ENCODE peak calls at places on chromosomes 5 and 9, in four cellular contexts. D is suprapubic skin, O is SJSA1, R is kidney epithelial cell. F is an unnamed sample.

GRCh38 chr5:142576303-142576702 is 109.6 kb downstream of the FGF1 start:
- DNase-seq in D (no peak), R (no peak), O (no peak), F (no peak)

GRCh38 chr9:72614057-72614456 is 92.6 kb downstream of the TMC1 start:
- DNase-seq in D (no peak), R (no peak), O (no peak), F (no peak)

GRCh38 chr5:93578813-93579560 is 2.0 kb downstream of the NR2F1-AS1 start:
- DNase-seq in O (peak; percentile 58), R (no peak), D (no peak), F (no peak)

GRCh38 chr5:73272351-73272750 is 99.4 kb downstream of the TMEM174 start:
- DNase-seq in D (no peak), O (no peak), R (no peak), F (no peak)

GRCh38 chr5:14420136-14420808 is 161.3 kb upstream of the OTULINL start:
- DNase-seq in R (no peak), D (no peak), O (no peak), F (no peak)

GRCh38 chr5:88889165-88890069 is 6.4 kb upstream of the MEF2C start:
- DNase-seq in R (no peak), D (peak; percentile 65), O (peak; percentile 23), F (peak; percentile 73)

GRCh38 chr5:142013734-142014495 is 1.1 kb upstream of the GNPDA1 start:
- DNase-seq in D (peak; percentile 75), O (peak; percentile 21), R (no peak), F (peak; percentile 73)

GRCh38 chr5:34452170-34452828 is 203.8 kb upstream of the RAI14 start:
- DNase-seq in O (no peak), D (no peak), R (no peak), F (no peak)

GRCh38 chr9:116141864-116142561 is 11.6 kb upstream of the PAPPA start:
- DNase-seq in D (no peak), R (no peak), O (no peak), F (no peak)

GRCh38 chr9:121393318-121393717 is 23.3 kb upstream of the STOM start:
- DNase-seq in R (no peak), D (no peak), O (no peak), F (no peak)

DNA sequence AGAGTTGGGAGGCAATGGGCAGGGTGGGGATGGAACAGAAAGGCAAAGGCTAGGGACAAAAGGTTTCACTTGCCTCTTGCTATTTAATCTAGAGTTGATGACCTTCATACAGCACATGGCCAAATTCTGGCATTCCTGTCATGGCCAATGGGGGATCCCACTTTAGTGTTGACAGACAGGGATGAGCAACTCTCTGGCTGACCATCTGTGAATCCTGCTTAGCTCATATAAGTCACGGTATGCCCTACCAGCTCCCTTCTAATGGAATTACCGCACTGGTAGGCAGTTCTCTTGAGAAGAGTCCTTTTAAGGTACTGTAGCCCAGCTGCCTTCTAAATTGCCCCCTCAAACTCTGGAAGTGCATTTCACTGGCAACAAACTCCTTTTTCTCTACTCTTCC is 76.1 kb downstream of the MAMDC2 start:
- DNase-seq in O (no peak), D (no peak), R (no peak), F (no peak)
- H3K4me3 ChIP-seq in O (no peak overlapping the region), D (no peak overlapping the region), R (no peak overlapping the region), F (no peak overlapping the region)

GRCh38 chr5:39968371-39968770 is 543.6 kb upstream of the DAB2 start:
- DNase-seq in O (no peak), R (no peak), D (no peak), F (no peak)

DNA sequence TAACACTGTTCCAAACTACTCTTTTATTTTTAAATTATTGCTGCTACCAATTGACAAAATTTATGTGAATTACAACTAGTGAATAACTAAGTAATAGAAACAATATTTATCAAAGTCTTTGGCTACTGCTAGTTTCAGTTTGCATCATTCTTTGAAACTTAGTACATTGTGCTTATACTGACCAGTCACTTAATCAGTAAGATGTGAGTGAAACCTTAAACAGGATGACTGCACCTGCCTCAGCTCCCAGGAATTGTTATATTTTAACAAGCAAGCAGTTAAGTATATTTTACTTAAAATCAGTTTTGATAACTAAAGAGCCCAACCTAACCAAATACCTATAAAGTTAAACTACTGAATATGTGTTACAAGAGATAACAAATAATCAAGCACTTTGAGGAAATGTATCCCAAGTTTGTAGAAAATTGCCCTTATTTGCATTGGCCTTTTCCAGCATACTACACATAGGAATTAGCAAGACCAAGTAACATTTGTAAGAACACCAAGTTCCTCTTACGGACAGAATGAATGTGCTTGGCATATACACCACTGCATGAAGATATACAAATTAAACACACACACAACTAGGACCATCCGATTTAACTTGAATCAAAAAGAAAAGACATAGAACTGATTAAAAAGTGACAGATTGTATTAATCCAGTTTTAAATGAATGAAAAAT is 545.5 kb upstream of the DAB2 start:
- DNase-seq in O (no peak), R (no peak), D (no peak), F (no peak)
- H3K4me3 ChIP-seq in O (no peak overlapping the region), R (no peak overlapping the region), D (no peak overlapping the region), F (no peak overlapping the region)

GRCh38 chr9:85713897-85714296 is 27.9 kb downstream of the AGTPBP1 start:
- DNase-seq in D (no peak), R (no peak), O (no peak), F (no peak)

GRCh38 chr9:85715587-85715986 is 26.2 kb downstream of the AGTPBP1 start:
- DNase-seq in O (no peak), R (no peak), D (no peak), F (no peak)

GRCh38 chr9:85717220-85717619 is 24.5 kb downstream of the AGTPBP1 start:
- DNase-seq in D (no peak), O (no peak), R (no peak), F (no peak)

GRCh38 chr9:85716031-85716877 is 25.5 kb downstream of the AGTPBP1 start:
- DNase-seq in D (no peak), R (no peak), O (no peak), F (no peak)
- H3K4me3 ChIP-seq in D (no peak overlapping the region), R (no peak overlapping the region), O (no peak overlapping the region), F (no peak overlapping the region)

DNA sequence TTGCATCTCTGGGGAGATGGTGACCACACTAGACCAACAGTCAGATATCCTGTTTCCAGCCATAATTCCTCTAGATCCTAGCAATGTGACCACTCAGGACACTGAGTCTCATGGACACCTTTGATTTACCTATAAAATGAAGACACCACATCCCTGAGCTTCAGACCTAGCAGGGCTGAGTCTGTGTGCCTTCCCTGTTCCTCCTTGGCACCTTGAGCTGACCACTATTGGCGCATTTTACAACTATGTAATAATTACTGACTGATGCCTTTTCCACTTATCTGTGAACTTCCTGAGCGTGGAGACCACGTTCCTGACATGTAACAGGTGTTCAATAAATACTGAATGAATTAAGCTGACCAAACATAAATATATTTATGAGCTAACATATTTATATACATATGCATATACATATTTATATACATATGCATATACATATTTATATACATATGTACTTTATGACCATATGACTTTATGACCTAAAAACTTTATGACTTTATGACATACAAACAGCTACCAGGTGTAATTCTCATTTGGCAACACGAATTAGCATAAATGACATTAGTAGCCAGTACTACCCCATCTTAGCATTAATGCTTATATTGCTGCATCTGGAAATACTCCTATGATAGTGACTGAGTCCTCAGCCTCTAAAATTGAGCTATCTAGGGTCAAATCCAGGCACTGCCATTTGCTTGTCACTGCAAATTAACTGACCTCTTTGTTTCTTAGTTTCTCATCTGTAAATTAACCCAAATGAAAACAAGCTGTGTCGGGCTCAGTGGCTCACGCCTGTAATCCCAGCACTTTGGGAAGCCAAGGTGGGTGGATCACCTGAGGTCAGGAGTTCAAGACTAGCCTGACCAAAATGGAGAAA is 150.6 kb downstream of the GNA14 start:
- DNase-seq in O (no peak), D (no peak), R (no peak), F (no peak)
- H3K4me3 ChIP-seq in O (no peak overlapping the region), D (no peak overlapping the region), R (no peak overlapping the region), F (no peak overlapping the region)